ENCODE peak calls at places on chromosomes 11 and 22, in six cellular contexts. F is fibroblast of lung, U is thoracic aorta, T is right atrium auricular region, C is cardiac muscle cell, K is HCT116. M is an unnamed sample.

GRCh38 chr11:73866586-73866996 is 10.1 kb downstream of the COA4 start:
- DNase-seq in F (peak; percentile 90), U (no peak), T (peak; percentile 69), C (peak; percentile 91), K (peak; percentile 12), M (no peak)

GRCh38 chr22:19842386-19843106 is 12.1 kb downstream of the GNB1L start:
- DNase-seq in F (no peak), U (no peak), T (peak; percentile 42), C (no peak), K (no peak), M (no peak)

GRCh38 chr11:80096736-80097135 is 655.9 kb upstream of the TENM4 start:
- DNase-seq in F (peak; percentile 95), U (no peak), T (no peak), C (peak; percentile 64), K (no peak), M (no peak)

GRCh38 chr11:60974726-60975125 is 3.2 kb downstream of the CD6 start:
- DNase-seq in F (no peak), U (no peak), T (no peak), C (no peak), K (no peak), M (no peak)

GRCh38 chr11:19259487-19260345 is 19.0 kb upstream of the E2F8 start:
- DNase-seq in F (peak; percentile 27), U (no peak), T (peak; percentile 79), C (peak; percentile 74), K (peak; percentile 24), M (peak; percentile 60)

GRCh38 chr11:70323811-70324210 is 53.3 kb downstream of the PPFIA1 start:
- DNase-seq in F (peak; percentile 41), U (no peak), T (no peak), C (peak; percentile 32), K (no peak), M (no peak)

GRCh38 chr11:121466063-121466794 is 13.5 kb upstream of the SORL1-AS1 start:
- DNase-seq in F (peak; percentile 97), U (peak; percentile 95), T (peak; percentile 88), C (peak; percentile 92), K (peak; percentile 93), M (peak; percentile 93)

GRCh38 chr11:125022551-125022950 is 40.6 kb upstream of the SLC37A2 start:
- DNase-seq in F (peak; percentile 2), U (no peak), T (no peak), C (no peak), K (no peak), M (no peak)

GRCh38 chr11:75934851-75935250 is 119.8 kb downstream of the UVRAG start:
- DNase-seq in F (no peak), U (no peak), T (no peak), C (no peak), K (no peak), M (no peak)

GRCh38 chr22:20981787-20982562 is at the start of gene LZTR1:
- DNase-seq in F (peak; percentile 87), U (no peak), T (peak; percentile 81), C (peak; percentile 87), K (peak; percentile 50), M (peak; percentile 86)

GRCh38 chr22:44382461-44383038 is 69.8 kb upstream of the SHISAL1 start:
- DNase-seq in F (no peak), U (no peak), T (no peak), C (no peak), K (no peak), M (no peak)

GRCh38 chr22:36486619-36487384 is 5.4 kb upstream of the TXN2 start:
- DNase-seq in F (peak; percentile 47), U (no peak), T (no peak), C (peak; percentile 67), K (no peak), M (peak; percentile 61)

DNA sequence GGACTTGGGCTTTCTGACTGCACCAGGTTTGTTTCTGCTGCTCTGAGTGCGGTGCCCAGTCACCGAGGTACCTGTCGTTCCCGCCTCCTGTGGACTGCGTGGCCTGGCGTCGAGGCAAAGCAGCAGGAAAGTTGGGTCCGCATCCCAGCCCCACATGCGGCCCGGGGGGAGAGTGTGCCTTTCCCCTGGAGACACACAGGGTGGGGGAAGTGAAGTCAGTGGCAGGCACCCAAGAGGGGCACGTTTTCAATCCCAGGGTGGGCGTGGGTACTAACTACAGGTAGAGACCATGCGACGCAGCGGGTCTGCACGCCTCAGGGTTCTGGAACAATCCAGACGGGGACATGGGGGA is 25.3 kb upstream of the GRAMD4 start:
- DNase-seq in F (no peak), U (no peak), T (no peak), C (no peak), K (no peak), M (no peak)
- H3K4me1 ChIP-seq in F (peaks cover 3% of the 10 kb centered on the region), U (peaks cover 22% of the 10 kb centered on the region), T (no peaks in the 10 kb centered on the region), C (peaks cover 29% of the 10 kb centered on the region), K (peaks cover 20% of the 10 kb centered on the region), M (no peaks in the 10 kb centered on the region)

DNA sequence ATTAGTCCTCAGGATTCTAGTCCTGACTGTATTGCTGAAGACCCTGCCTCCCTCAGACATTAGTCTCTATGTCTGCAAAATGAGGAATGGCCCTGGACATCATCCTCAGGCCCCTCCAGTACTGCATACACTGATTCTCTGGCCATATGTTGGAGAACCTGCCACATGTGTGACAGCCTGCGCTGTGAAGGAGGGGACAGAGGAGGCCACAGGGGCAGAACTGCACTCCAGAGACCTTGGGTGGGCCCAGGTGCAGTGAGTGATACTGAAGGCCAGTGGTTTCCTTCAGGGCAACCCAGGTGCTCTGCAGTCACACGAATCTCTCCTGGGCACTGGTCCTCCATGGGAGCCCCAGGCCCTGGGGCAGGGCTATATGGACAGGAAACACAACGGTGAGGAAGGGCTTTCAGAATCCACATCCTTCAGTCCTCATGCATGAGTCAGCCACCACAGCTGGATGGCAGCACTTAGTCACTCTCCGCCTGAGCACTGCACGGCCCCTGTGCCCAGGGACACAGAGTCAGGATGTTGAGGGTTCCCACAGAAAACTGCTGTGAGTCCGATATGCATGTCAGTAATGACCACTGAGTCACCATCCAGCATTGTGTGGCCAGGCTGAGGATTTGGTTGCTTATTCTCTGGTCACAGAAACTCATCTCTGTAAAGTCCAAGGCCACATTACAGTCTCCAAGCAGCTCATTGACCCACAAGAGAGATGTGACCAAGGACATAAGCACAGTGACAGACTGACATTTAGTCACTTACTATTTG is 39.7 kb downstream of the ME3 start:
- DNase-seq in F (peak; percentile 99), U (peak; percentile 24), T (no peak), C (peak; percentile 88), K (peak; percentile 68), M (peak; percentile 83)
- TF ChIP-seq CTCF in F (no peak), U (peak; percentile 20), T (no peak), C (peak; percentile 55), K (peak; percentile 45), M (peak; percentile 59)

GRCh38 chr22:45575607-45576272 is 73.1 kb downstream of the FBLN1 start:
- DNase-seq in F (no peak), U (no peak), T (no peak), C (no peak), K (no peak), M (no peak)
- H3K4me3 ChIP-seq in F (no peak overlapping the region), U (no peak overlapping the region), T (no peak overlapping the region), C (no peak overlapping the region), K (no peak overlapping the region), M (no peak overlapping the region)

DNA sequence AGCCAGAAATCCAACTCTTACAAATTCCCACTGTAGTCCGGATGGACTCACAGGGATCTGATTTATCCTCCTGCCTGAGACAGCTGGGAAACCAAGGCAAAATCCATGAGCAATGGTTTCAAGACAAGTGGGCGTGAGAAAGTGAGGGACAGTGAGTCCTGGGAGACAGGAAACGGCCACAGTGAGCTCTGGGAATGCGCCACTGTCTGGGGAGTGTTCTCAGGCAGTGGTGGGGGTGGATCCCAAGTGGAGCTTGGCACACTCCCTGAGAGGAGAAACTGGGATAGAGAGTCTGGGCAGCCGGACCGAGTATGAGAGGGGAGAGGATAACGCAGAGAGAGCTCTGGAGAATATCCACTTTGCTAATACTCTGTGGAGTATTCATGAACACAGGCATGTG is 9.8 kb downstream of the IL17REL start:
- DNase-seq in F (peak; percentile 21), U (no peak), T (no peak), C (peak; percentile 18), K (no peak), M (no peak)
- H3K4me1 ChIP-seq in F (no peaks in the 10 kb centered on the region), U (no peaks in the 10 kb centered on the region), T (no peaks in the 10 kb centered on the region), C (no peaks in the 10 kb centered on the region), K (no peaks in the 10 kb centered on the region), M (peaks cover 11% of the 10 kb centered on the region)

GRCh38 chr11:119942583-119943338 is 195.2 kb downstream of the TRIM29 start:
- DNase-seq in F (no peak), U (no peak), T (no peak), C (peak; percentile 11), K (no peak), M (no peak)

GRCh38 chr11:119940401-119940976 is 197.4 kb downstream of the TRIM29 start:
- DNase-seq in F (no peak), U (no peak), T (no peak), C (no peak), K (no peak), M (no peak)

GRCh38 chr11:119937412-119937811 is 200.5 kb downstream of the TRIM29 start:
- DNase-seq in F (no peak), U (no peak), T (no peak), C (no peak), K (no peak), M (no peak)

DNA sequence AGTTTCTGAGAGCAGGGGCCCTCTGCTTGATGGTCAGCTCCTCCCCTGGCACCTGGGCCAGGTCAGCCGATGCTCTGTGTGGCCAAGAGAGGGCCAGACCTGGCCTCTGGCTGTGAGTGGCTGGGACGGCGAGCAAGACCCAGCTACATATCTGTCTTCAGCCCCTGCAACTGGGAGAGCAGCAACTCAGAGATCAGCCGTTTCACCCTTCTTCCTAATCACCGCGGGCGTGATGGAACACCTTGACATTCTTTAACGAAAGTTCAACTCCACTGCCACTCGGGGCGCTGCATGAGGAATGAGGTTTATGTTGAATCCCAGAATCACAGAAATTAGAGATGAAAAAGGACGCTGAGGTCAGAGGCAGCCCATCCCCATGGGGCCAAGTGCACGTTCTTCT is 195.9 kb downstream of the TRIM29 start:
- DNase-seq in F (no peak), U (no peak), T (no peak), C (no peak), K (no peak), M (no peak)
- TF ChIP-seq CTCF in F (no peak), U (no peak), T (no peak), C (no peak), K (no peak), M (no peak)

DNA sequence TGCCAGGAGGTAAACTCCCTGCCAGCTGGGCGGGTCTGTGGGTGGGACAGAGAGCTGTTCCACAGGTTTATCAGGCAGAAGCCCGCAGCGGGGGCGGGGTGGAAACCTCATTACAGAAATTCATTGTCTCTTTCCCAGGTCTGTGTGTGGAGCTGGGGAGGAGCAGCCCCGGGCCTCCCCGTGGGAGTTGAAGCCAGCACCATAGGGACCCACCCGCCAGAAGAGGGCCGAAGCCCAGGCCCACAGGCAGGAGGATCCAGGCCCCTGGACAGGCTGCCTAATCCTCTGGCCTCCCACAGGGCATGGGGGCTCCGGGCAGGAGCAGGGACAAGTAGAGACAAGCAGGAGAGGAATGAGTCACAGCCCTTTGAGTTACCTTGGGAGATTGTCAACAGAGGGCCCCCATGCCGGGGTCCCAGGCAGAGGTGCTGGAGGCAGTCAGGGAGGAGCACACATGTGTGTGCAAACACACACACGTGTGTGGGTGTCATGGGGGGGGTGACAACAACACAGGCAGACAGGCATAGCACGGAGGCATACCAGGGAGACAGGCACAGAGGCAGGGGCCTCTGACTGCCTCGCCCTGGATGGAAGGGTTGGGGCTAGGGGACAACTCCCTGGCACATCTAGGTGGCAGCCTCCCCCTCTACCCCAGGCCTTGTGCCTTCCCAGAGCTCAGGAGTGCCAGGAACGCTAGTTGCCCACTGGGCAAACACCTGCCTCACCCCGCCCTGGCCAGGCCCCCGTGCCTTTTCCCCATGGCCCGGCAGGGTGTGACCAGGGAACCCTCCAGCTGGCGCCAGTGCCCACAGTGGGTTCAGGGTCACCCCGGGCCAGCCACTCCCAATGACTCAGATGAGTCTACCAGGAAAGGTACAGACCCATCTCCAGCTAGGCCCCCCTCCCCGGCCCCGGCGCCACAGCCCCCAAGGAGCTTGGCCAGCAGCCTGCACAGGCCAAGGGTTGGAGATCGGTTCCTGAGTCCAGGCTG is 1.3 kb downstream of the CDC42BPG start:
- DNase-seq in F (no peak), U (no peak), T (no peak), C (no peak), K (no peak), M (no peak)
- H3K4me3 ChIP-seq in F (no peak overlapping the region), U (no peak overlapping the region), T (no peak overlapping the region), C (no peak overlapping the region), K (peak overlapping the region; percentile 95), M (peak overlapping the region; percentile 67)

M was measured in A673.